ENCODE peak calls at places on chromosome 3, in four cellular contexts. One of them, this sample, is unnamed.

GRCh38 chr3:16183601-16184270 is 9.3 kb downstream of the GALNT15 start:
- DNase-seq in HCT116: no peak
- DNase-seq in K562: no peak
- DNase-seq in HepG2: no peak
- DNase-seq in this sample: no peak

GRCh38 chr3:146499701-146500100 is 30.3 kb upstream of the PLSCR2 start:
- DNase-seq in HCT116: no peak
- DNase-seq in K562: no peak
- DNase-seq in HepG2: no peak
- DNase-seq in this sample: no peak

GRCh38 chr3:130946876-130947275 is 53.0 kb downstream of the ATP2C1 start:
- DNase-seq in HCT116: no peak
- DNase-seq in K562: no peak
- DNase-seq in HepG2: no peak
- DNase-seq in this sample: no peak

GRCh38 chr3:123657578-123657977 is 72.7 kb upstream of the HACD2 start:
- DNase-seq in HCT116: no peak
- DNase-seq in K562: no peak
- DNase-seq in HepG2: no peak
- DNase-seq in this sample: no peak

GRCh38 chr3:141485578-141486415 is 1.0 kb upstream of the RASA2 start:
- DNase-seq in HCT116: peak
- DNase-seq in K562: peak
- DNase-seq in HepG2: peak
- DNase-seq in this sample: no peak

GRCh38 chr3:48999085-48999858 is 7.9 kb upstream of the WDR6 start:
- DNase-seq in HCT116: no peak
- DNase-seq in K562: no peak
- DNase-seq in HepG2: no peak
- DNase-seq in this sample: no peak

GRCh38 chr3:189626286-189626685 is 4.9 kb upstream of the TP63 start:
- DNase-seq in HCT116: no peak
- DNase-seq in K562: no peak
- DNase-seq in HepG2: no peak
- DNase-seq in this sample: no peak

GRCh38 chr3:171353423-171353822 is 106.8 kb downstream of the TNIK start:
- DNase-seq in HCT116: no peak
- DNase-seq in K562: no peak
- DNase-seq in HepG2: no peak
- DNase-seq in this sample: no peak

GRCh38 chr3:196988241-196989029 is 19.8 kb upstream of the PIGZ start:
- DNase-seq in HCT116: peak
- DNase-seq in K562: peak
- DNase-seq in HepG2: peak
- DNase-seq in this sample: peak

GRCh38 chr3:38649500-38650247 is at the start of gene SCN5A:
- DNase-seq in HCT116: no peak
- DNase-seq in K562: peak
- DNase-seq in HepG2: no peak
- DNase-seq in this sample: peak

GRCh38 chr3:57972421-57973111 is 35.7 kb upstream of the FLNB start:
- DNase-seq in HCT116: no peak
- DNase-seq in K562: no peak
- DNase-seq in HepG2: no peak
- DNase-seq in this sample: no peak

GRCh38 chr3:113668015-113668414 is 28.4 kb downstream of the USF3 start:
- DNase-seq in HCT116: no peak
- DNase-seq in K562: no peak
- DNase-seq in HepG2: no peak
- DNase-seq in this sample: no peak

GRCh38 chr3:190514163-190515153 is 573 bp downstream of the IL1RAP start:
- DNase-seq in HCT116: no peak
- DNase-seq in K562: no peak
- DNase-seq in HepG2: peak
- DNase-seq in this sample: peak

GRCh38 chr3:143849854-143850549 is 1.7 kb upstream of the SLC9A9 start:
- DNase-seq in HCT116: no peak
- DNase-seq in K562: no peak
- DNase-seq in HepG2: no peak
- DNase-seq in this sample: no peak

GRCh38 chr3:141064255-141064926 is 13.2 kb downstream of the SPSB4 start:
- DNase-seq in HCT116: no peak
- DNase-seq in K562: no peak
- DNase-seq in HepG2: no peak
- DNase-seq in this sample: no peak

GRCh38 chr3:195254454-195255175 is 16.3 kb downstream of the XXYLT1 start:
- DNase-seq in HCT116: no peak
- DNase-seq in K562: no peak
- DNase-seq in HepG2: no peak
- DNase-seq in this sample: peak

GRCh38 chr3:89145995-89146394 is 38.6 kb downstream of the EPHA3 start:
- DNase-seq in HCT116: no peak
- DNase-seq in K562: no peak
- DNase-seq in HepG2: peak
- DNase-seq in this sample: no peak
- TF ChIP-seq ELF1 in HCT116: no peak
- TF ChIP-seq ELF1 in K562: no peak
- TF ChIP-seq ELF1 in HepG2: no peak
- TF ChIP-seq ELF1 in this sample: no peak

DNA sequence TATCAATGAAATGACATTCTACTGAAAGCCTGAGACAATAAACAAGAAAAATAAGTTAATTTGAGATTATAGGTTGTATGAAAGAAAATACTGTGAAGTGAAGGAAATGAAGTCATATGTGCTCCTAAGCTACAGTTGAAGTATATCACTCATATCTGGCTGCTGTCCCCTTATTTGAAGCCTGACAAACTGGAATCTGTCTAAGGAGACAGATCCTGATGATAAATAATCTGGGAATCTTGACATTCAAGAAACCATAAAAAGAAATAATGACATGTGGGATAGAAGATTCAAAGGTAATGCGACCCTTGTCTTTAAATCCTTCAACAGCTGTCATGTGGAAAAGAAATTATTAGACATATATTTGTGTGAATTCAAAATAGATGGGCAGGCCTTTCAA is 424.5 kb upstream of the LMCD1 start:
- DNase-seq in HCT116: no peak
- DNase-seq in K562: no peak
- DNase-seq in HepG2: no peak
- DNase-seq in this sample: no peak
- TF ChIP-seq POLR2AphosphoS5 in HCT116: no peak
- TF ChIP-seq POLR2AphosphoS5 in K562: no peak
- TF ChIP-seq POLR2AphosphoS5 in HepG2: no peak
- TF ChIP-seq POLR2AphosphoS5 in this sample: no peak

DNA sequence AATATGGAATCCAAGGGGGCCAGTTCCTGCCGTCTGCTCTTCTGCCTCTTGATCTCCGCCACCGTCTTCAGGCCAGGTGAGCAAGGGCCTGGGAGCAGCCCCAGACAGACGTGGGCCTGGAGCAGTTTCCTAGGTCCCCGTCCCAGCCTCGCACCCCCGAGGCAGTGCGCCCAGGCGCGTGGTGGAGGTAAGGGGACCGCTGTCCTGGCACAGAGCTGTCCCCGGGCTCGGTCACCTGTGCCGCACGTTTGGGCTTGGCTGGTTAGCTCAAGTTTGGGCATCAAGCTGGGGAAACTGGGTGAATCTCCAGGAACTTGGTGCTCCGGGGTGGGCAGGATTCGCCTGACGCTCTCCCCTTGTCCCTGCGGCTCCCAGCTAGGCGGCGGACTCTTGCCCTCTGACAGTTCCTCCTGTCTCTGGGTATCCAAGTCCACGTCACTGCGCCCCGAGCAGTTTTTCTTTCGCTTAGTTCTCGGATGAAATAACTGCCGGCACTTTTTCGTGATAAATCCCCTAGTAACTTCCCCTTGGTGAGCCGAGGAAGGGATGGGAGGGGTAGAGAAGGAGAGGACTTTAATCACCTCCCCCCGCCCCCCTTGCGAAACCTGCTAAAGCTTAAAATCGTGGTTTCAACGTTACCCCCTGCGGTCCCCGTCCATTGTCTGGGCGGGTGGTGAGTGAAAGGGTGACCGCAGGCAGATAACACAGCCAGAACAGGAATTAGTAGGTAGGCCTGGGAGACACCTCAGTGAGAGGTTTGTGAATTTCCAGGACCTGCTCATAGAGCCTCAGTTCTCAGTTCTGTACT is 901 bp downstream of the ALCAM start:
- DNase-seq in HCT116: no peak
- DNase-seq in K562: no peak
- DNase-seq in HepG2: peak
- DNase-seq in this sample: peak
- TF ChIP-seq ELF1 in HCT116: no peak
- TF ChIP-seq ELF1 in K562: no peak
- TF ChIP-seq ELF1 in HepG2: no peak
- TF ChIP-seq ELF1 in this sample: no peak

GRCh38 chr3:66010348-66011097 is 28.2 kb downstream of the MAGI1 start:
- DNase-seq in HCT116: peak
- DNase-seq in K562: no peak
- DNase-seq in HepG2: peak
- DNase-seq in this sample: no peak
- TF ChIP-seq POLR2AphosphoS5 in HCT116: no peak
- TF ChIP-seq POLR2AphosphoS5 in K562: no peak
- TF ChIP-seq POLR2AphosphoS5 in HepG2: no peak
- TF ChIP-seq POLR2AphosphoS5 in this sample: no peak

GRCh38 chr3:108183971-108184370 is 38.3 kb downstream of the IFT57 start:
- DNase-seq in HCT116: no peak
- DNase-seq in K562: no peak
- DNase-seq in HepG2: no peak
- DNase-seq in this sample: no peak

GRCh38 chr3:108182339-108182738 is 39.9 kb downstream of the IFT57 start:
- DNase-seq in HCT116: no peak
- DNase-seq in K562: no peak
- DNase-seq in HepG2: no peak
- DNase-seq in this sample: no peak

GRCh38 chr3:108181172-108181571 is 41.1 kb downstream of the IFT57 start:
- DNase-seq in HCT116: no peak
- DNase-seq in K562: no peak
- DNase-seq in HepG2: no peak
- DNase-seq in this sample: no peak

GRCh38 chr3:108184824-108185223 is 37.4 kb downstream of the IFT57 start:
- DNase-seq in HCT116: no peak
- DNase-seq in K562: no peak
- DNase-seq in HepG2: no peak
- DNase-seq in this sample: no peak

GRCh38 chr3:108183178-108183577 is 39.0 kb downstream of the IFT57 start:
- DNase-seq in HCT116: no peak
- DNase-seq in K562: no peak
- DNase-seq in HepG2: no peak
- DNase-seq in this sample: no peak
- TF ChIP-seq ELF1 in HCT116: no peak
- TF ChIP-seq ELF1 in K562: no peak
- TF ChIP-seq ELF1 in HepG2: no peak
- TF ChIP-seq ELF1 in this sample: no peak